ENCODE peak calls at places on chromosomes 5 and 9, in seven cellular contexts. E is NCI-H2081; S is MM.1S; F is activated T-helper 1 cell treated with anti-CD3 and anti-CD28 coated beads, Interleukin-2, amount 50 U/mL, for 16 hours; Q is NCI-H524; N is stimulated activated CD8-positive, alpha-beta memory T cell treated with anti-CD3 and anti-CD28 coated beads, Interleukin-4, amount 100 ng/mL, for 24 hours; X is iris pigment epithelial cell. A is an unnamed sample.

GRCh38 chr5:1130218-1130946 is 18.5 kb upstream of the SLC12A7 start:
- DNase-seq in S (peak), N (no peak), X (no peak), E (peak), F (no peak), Q (no peak), A (no peak)

GRCh38 chr5:80784451-80784850 is 129.7 kb upstream of the DHFR start:
- DNase-seq in Q (no peak), X (no peak), F (no peak), E (no peak), N (no peak), S (no peak), A (no peak)

GRCh38 chr9:27566118-27566517 is 7.2 kb downstream of the C9orf72 start:
- DNase-seq in X (no peak), E (no peak), F (no peak), Q (no peak), S (no peak), N (no peak), A (no peak)

GRCh38 chr5:95591490-95591901 is 28.4 kb upstream of the GPR150 start:
- DNase-seq in E (no peak), X (peak), F (no peak), S (no peak), Q (no peak), N (no peak), A (no peak)

GRCh38 chr9:27157086-27157485 is 48.1 kb downstream of the TEK start:
- DNase-seq in X (no peak), F (no peak), N (no peak), Q (no peak), E (no peak), S (no peak), A (no peak)

GRCh38 chr5:109035470-109035869 is 287.8 kb downstream of the FER start:
- DNase-seq in X (no peak), E (no peak), Q (no peak), N (no peak), F (no peak), S (no peak), A (no peak)

GRCh38 chr9:96251451-96251850 is 50.5 kb downstream of the HSD17B3 start:
- DNase-seq in N (no peak), S (no peak), E (no peak), X (peak), F (no peak), Q (no peak), A (no peak)

GRCh38 chr9:101514056-101514455 is 19.6 kb upstream of the RNF20 start:
- DNase-seq in N (no peak), E (no peak), Q (no peak), X (peak), F (no peak), S (no peak), A (no peak)

GRCh38 chr5:162434311-162434710 is 366.7 kb downstream of the GABRG2 start:
- DNase-seq in S (no peak), Q (peak), F (no peak), E (no peak), N (no peak), X (no peak), A (no peak)

GRCh38 chr9:111720170-111720569 is 58.8 kb downstream of the GNG10 start:
- DNase-seq in F (no peak), X (no peak), Q (peak), N (no peak), E (no peak), S (no peak), A (no peak)

GRCh38 chr5:58629190-58630159 is 46.6 kb downstream of the RAB3C start:
- DNase-seq in F (no peak), S (no peak), X (no peak), N (no peak), E (peak), Q (no peak), A (no peak)

GRCh38 chr9:111349766-111350165 is 19.7 kb upstream of the OR2K2 start:
- DNase-seq in N (no peak), Q (no peak), F (no peak), S (no peak), X (no peak), E (no peak), A (no peak)

GRCh38 chr9:68705636-68706578 is 867 bp downstream of the PIP5K1B start:
- DNase-seq in Q (no peak), E (peak), F (no peak), S (no peak), N (no peak), X (no peak), A (peak)

GRCh38 chr5:1761453-1761755 is 38.2 kb downstream of the MRPL36 start:
- DNase-seq in S (no peak), X (no peak), F (no peak), Q (no peak), N (no peak), E (no peak), A (no peak)

GRCh38 chr9:115306860-115307259 is 188.9 kb upstream of the TNC start:
- DNase-seq in X (peak), S (no peak), E (no peak), Q (no peak), F (no peak), N (no peak), A (no peak)

GRCh38 chr5:83767409-83767992 is 46.8 kb upstream of the HAPLN1 start:
- DNase-seq in F (no peak), Q (no peak), E (no peak), S (no peak), N (no peak), X (no peak), A (no peak)

GRCh38 chr9:36991516-36992134 is 42.4 kb downstream of the PAX5 start:
- DNase-seq in E (peak), X (peak), Q (peak), S (peak), N (peak), F (no peak), A (no peak)

GRCh38 chr9:110744753-110745522 is 76.3 kb downstream of the MUSK start:
- DNase-seq in N (no peak), E (no peak), X (peak), F (no peak), Q (no peak), S (no peak), A (no peak)

GRCh38 chr9:114501786-114502682 is 3.2 kb downstream of the WHRN start:
- DNase-seq in F (no peak), X (peak), E (peak), S (peak), Q (peak), N (no peak), A (peak)

A was measured in occipital lobe.